ENCODE peak calls at places on chromosomes 1 and 21, in five cellular contexts. One of them, this sample, is unnamed. For H3K36me3 and H3K9me3, the result is how much of the 10 kb centered on the place peaks cover.

GRCh38 chr1:47871799-47872353 is 125.3 kb downstream of the TRABD2B start:
- DNase-seq in aorta: no peak
- DNase-seq in adrenal gland: no peak
- DNase-seq in cardiac muscle cell: peak
- DNase-seq in Peyer's patch: no peak
- DNase-seq in this sample: no peak

GRCh38 chr1:62175568-62176179 is 19.0 kb upstream of the L1TD1 start:
- DNase-seq in aorta: no peak
- DNase-seq in adrenal gland: peak
- DNase-seq in cardiac muscle cell: peak
- DNase-seq in Peyer's patch: no peak
- DNase-seq in this sample: peak

GRCh38 chr1:150464422-150464826 is 22.8 kb upstream of the TARS2 start:
- DNase-seq in aorta: peak
- DNase-seq in cardiac muscle cell: peak
- DNase-seq in Peyer's patch: peak
- DNase-seq in adrenal gland: peak
- DNase-seq in this sample: peak

GRCh38 chr1:234199476-234200127 is 173.7 kb upstream of the COA6 start:
- DNase-seq in aorta: no peak
- DNase-seq in cardiac muscle cell: no peak
- DNase-seq in Peyer's patch: no peak
- DNase-seq in adrenal gland: no peak
- DNase-seq in this sample: no peak

GRCh38 chr1:163173121-163173520 is 29.6 kb downstream of the RGS5 start:
- DNase-seq in cardiac muscle cell: no peak
- DNase-seq in aorta: no peak
- DNase-seq in adrenal gland: no peak
- DNase-seq in Peyer's patch: no peak
- DNase-seq in this sample: no peak

GRCh38 chr1:193185861-193186714 is at the start of gene B3GALT2:
- DNase-seq in cardiac muscle cell: peak
- DNase-seq in adrenal gland: no peak
- DNase-seq in Peyer's patch: no peak
- DNase-seq in aorta: no peak
- DNase-seq in this sample: no peak

GRCh38 chr21:41832230-41833137 is 46.7 kb downstream of the PRDM15 start:
- DNase-seq in adrenal gland: no peak
- DNase-seq in aorta: peak
- DNase-seq in Peyer's patch: no peak
- DNase-seq in cardiac muscle cell: no peak
- DNase-seq in this sample: no peak

GRCh38 chr1:32521165-32521564 is 18.1 kb upstream of the ZBTB8A start:
- DNase-seq in Peyer's patch: no peak
- DNase-seq in adrenal gland: no peak
- DNase-seq in aorta: no peak
- DNase-seq in cardiac muscle cell: no peak
- DNase-seq in this sample: no peak

GRCh38 chr1:204361781-204362180 is 2.1 kb upstream of the PLEKHA6 start:
- DNase-seq in cardiac muscle cell: no peak
- DNase-seq in Peyer's patch: no peak
- DNase-seq in aorta: no peak
- DNase-seq in adrenal gland: no peak
- DNase-seq in this sample: no peak

GRCh38 chr1:118978914-118979701 is 9.0 kb downstream of the TBX15 start:
- DNase-seq in adrenal gland: no peak
- DNase-seq in aorta: no peak
- DNase-seq in Peyer's patch: no peak
- DNase-seq in cardiac muscle cell: no peak
- DNase-seq in this sample: no peak

GRCh38 chr21:37176716-37177115 is 90.4 kb downstream of the VPS26C start:
- DNase-seq in aorta: no peak
- DNase-seq in Peyer's patch: no peak
- DNase-seq in cardiac muscle cell: no peak
- DNase-seq in adrenal gland: no peak
- DNase-seq in this sample: no peak

GRCh38 chr1:201648911-201649775 is 110.2 kb downstream of the NAV1 start:
- DNase-seq in aorta: peak
- DNase-seq in adrenal gland: no peak
- DNase-seq in cardiac muscle cell: peak
- DNase-seq in Peyer's patch: no peak
- DNase-seq in this sample: no peak

GRCh38 chr1:15311886-15312285 is 64.9 kb downstream of the FHAD1 start:
- DNase-seq in aorta: no peak
- DNase-seq in adrenal gland: no peak
- DNase-seq in cardiac muscle cell: no peak
- DNase-seq in Peyer's patch: no peak
- DNase-seq in this sample: no peak

GRCh38 chr1:16026723-16027484 is 5.1 kb downstream of the CLCNKA start:
- DNase-seq in adrenal gland: no peak
- DNase-seq in aorta: no peak
- DNase-seq in cardiac muscle cell: peak
- DNase-seq in Peyer's patch: no peak
- DNase-seq in this sample: peak

GRCh38 chr1:55127827-55128343 is 87.3 kb downstream of the USP24 start:
- DNase-seq in cardiac muscle cell: peak
- DNase-seq in aorta: no peak
- DNase-seq in adrenal gland: no peak
- DNase-seq in Peyer's patch: no peak
- DNase-seq in this sample: no peak

GRCh38 chr1:20322081-20322824 is 31.6 kb downstream of the VWA5B1 start:
- DNase-seq in Peyer's patch: no peak
- DNase-seq in cardiac muscle cell: peak
- DNase-seq in adrenal gland: no peak
- DNase-seq in aorta: no peak
- DNase-seq in this sample: no peak

GRCh38 chr1:211371406-211372105 is 44.9 kb downstream of the TRAF5 start:
- DNase-seq in Peyer's patch: no peak
- DNase-seq in cardiac muscle cell: peak
- DNase-seq in aorta: no peak
- DNase-seq in adrenal gland: no peak
- DNase-seq in this sample: no peak

GRCh38 chr1:62384276-62385005 is 52.4 kb upstream of the USP1 start:
- DNase-seq in aorta: no peak
- DNase-seq in cardiac muscle cell: peak
- DNase-seq in adrenal gland: no peak
- DNase-seq in Peyer's patch: no peak
- DNase-seq in this sample: no peak

GRCh38 chr1:72397786-72398185 is 115.4 kb upstream of the NEGR1 start:
- DNase-seq in cardiac muscle cell: peak
- DNase-seq in Peyer's patch: no peak
- DNase-seq in aorta: no peak
- DNase-seq in adrenal gland: no peak
- DNase-seq in this sample: no peak

GRCh38 chr21:42526379-42526727 is 12.7 kb downstream of the SLC37A1 start:
- DNase-seq in cardiac muscle cell: no peak
- DNase-seq in adrenal gland: peak
- DNase-seq in aorta: no peak
- DNase-seq in Peyer's patch: no peak
- DNase-seq in this sample: no peak

GRCh38 chr1:2344121-2344681 is 47.2 kb downstream of the MORN1 start:
- DNase-seq in Peyer's patch: no peak
- DNase-seq in aorta: peak
- DNase-seq in cardiac muscle cell: no peak
- DNase-seq in adrenal gland: no peak
- DNase-seq in this sample: no peak

GRCh38 chr1:46595127-46595526 is 8.9 kb downstream of the MKNK1 start:
- DNase-seq in adrenal gland: peak
- DNase-seq in Peyer's patch: no peak
- DNase-seq in cardiac muscle cell: no peak
- DNase-seq in aorta: peak
- DNase-seq in this sample: no peak

GRCh38 chr1:46594068-46594467 is 10.0 kb downstream of the MKNK1 start:
- DNase-seq in aorta: no peak
- DNase-seq in cardiac muscle cell: no peak
- DNase-seq in adrenal gland: no peak
- DNase-seq in Peyer's patch: no peak
- DNase-seq in this sample: no peak

GRCh38 chr1:46596036-46596435 is 8.0 kb downstream of the MKNK1 start:
- DNase-seq in cardiac muscle cell: no peak
- DNase-seq in aorta: no peak
- DNase-seq in adrenal gland: no peak
- DNase-seq in Peyer's patch: no peak
- DNase-seq in this sample: no peak

GRCh38 chr1:46589529-46589928 is 14.5 kb downstream of the MKNK1 start:
- DNase-seq in Peyer's patch: no peak
- DNase-seq in aorta: no peak
- DNase-seq in cardiac muscle cell: no peak
- DNase-seq in adrenal gland: no peak
- DNase-seq in this sample: no peak

DNA sequence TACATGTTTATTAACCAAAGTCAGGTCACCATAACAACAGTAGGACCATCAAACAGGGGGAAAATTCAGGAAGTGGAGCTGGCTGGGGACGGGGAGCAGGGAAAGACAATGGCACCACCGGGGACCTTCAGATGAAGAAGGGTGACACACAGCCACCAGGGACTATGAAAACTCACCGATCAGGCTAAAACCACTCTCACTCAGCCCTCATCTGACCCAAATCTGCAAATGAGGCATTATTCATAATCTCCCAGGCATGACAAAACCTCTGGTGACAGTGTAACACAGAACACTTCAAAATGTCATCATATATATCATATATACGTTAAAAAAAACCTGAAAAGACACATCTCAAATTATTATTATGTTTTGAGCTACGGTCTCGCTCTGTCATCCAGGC is 11.2 kb downstream of the MKNK1 start:
- DNase-seq in adrenal gland: no peak
- DNase-seq in Peyer's patch: no peak
- DNase-seq in cardiac muscle cell: no peak
- DNase-seq in aorta: no peak
- DNase-seq in this sample: no peak
- H3K36me3 ChIP-seq in adrenal gland: under half
- H3K36me3 ChIP-seq in Peyer's patch: under half
- H3K36me3 ChIP-seq in cardiac muscle cell: under half
- H3K36me3 ChIP-seq in aorta: under half
- H3K36me3 ChIP-seq in this sample: under half

DNA sequence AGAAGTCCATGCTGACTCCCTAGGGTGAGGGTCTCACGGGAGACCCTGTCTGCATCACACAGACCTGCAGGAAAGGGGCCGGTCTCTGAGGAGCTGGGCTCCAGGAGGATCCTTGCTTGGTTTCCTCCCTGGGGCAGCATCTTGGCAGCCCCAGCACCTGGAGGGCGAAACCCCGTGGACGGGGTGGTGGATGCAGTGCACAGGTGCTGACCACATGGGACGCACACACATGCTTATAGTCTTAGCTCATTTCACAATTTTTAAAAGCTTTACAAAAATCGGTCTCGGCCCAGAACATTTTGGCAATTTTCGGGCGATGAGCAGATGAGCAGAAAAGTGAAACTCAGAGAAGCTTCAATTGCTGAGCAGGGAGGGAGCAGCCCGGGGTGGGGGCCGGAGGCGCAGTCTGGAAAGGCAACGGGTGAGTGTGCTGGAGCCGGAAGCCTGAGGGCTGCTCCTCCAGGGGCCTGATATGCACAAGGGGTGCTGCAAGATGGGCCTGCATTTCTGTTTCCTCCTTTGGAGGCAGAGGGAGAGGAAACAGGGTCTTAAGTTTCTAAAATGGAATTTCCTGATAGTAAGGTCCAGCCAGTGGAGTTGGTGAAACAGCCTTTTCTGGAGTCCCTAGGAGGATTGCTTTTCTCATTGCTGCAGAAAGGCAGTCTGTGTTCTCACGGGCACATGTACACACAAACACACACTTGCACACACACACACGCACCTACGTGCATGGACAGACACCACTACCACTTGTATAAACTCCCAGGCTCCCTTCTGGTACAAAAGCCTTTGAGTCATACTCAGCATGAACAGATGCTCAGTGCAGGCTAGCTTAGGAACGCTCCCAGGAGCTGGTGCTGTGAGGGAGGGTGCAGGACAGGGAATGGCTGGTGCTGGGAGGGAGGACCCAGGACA is 60.7 kb downstream of the SCCPDH start:
- DNase-seq in cardiac muscle cell: peak
- DNase-seq in Peyer's patch: no peak
- DNase-seq in aorta: no peak
- DNase-seq in adrenal gland: no peak
- DNase-seq in this sample: peak
- H3K27ac ChIP-seq in cardiac muscle cell: no peak
- H3K27ac ChIP-seq in Peyer's patch: no peak
- H3K27ac ChIP-seq in aorta: no peak
- H3K27ac ChIP-seq in adrenal gland: no peak
- H3K27ac ChIP-seq in this sample: no peak

GRCh38 chr1:29559055-29559454 is 322.7 kb downstream of the PTPRU start:
- DNase-seq in aorta: no peak
- DNase-seq in cardiac muscle cell: no peak
- DNase-seq in Peyer's patch: no peak
- DNase-seq in adrenal gland: no peak
- DNase-seq in this sample: no peak

GRCh38 chr1:29565490-29565889 is 329.2 kb downstream of the PTPRU start:
- DNase-seq in cardiac muscle cell: no peak
- DNase-seq in Peyer's patch: no peak
- DNase-seq in aorta: no peak
- DNase-seq in adrenal gland: no peak
- DNase-seq in this sample: no peak

GRCh38 chr1:29567257-29567656 is 330.9 kb downstream of the PTPRU start:
- DNase-seq in Peyer's patch: no peak
- DNase-seq in cardiac muscle cell: no peak
- DNase-seq in aorta: no peak
- DNase-seq in adrenal gland: no peak
- DNase-seq in this sample: no peak

GRCh38 chr1:29563092-29563491 is 326.8 kb downstream of the PTPRU start:
- DNase-seq in aorta: no peak
- DNase-seq in cardiac muscle cell: no peak
- DNase-seq in Peyer's patch: no peak
- DNase-seq in adrenal gland: no peak
- DNase-seq in this sample: no peak

DNA sequence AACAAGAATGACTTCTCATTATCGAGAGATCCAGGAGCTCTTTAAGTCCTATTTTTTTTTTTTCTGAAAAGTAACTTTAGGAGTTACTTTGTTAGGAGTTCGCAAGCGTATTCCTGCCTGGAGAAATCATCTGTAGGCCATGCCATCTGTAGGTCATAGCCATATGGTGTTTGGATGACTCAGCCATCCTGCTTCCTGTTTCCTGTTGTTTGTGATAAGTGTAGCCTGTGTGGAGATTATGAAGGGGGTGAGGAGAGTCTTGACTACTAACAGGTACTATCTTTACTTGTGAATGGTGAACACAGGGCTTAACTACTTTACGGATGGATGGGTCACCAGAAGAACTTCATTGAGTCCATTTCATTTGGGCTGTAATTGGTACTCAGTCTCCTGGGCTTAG is 327.2 kb downstream of the PTPRU start:
- DNase-seq in cardiac muscle cell: peak
- DNase-seq in aorta: no peak
- DNase-seq in Peyer's patch: no peak
- DNase-seq in adrenal gland: no peak
- DNase-seq in this sample: no peak
- H3K9me3 ChIP-seq in cardiac muscle cell: under half
- H3K9me3 ChIP-seq in aorta: under half
- H3K9me3 ChIP-seq in Peyer's patch: under half
- H3K9me3 ChIP-seq in adrenal gland: under half
- H3K9me3 ChIP-seq in this sample: under half

DNA sequence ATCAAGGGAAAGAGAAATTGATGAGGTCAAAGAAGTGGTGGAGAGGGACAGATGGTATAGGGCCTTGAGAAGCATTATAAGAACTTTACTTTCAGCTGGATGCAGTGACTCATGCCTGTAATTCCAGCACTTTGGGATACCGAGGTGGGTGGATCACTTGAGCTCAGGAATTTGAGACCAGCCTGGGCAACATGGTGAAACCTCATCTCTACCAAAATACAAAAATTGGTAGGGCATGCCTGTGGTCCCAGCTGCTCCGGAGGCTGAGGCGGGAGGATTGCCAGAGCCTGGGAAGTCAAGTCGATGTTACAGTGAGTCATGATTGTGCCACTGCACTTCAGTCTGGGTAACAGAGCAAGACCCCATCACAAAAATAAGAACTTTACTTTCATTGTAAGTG is 5.7 kb downstream of the TMEM50A start:
- DNase-seq in cardiac muscle cell: peak
- DNase-seq in aorta: peak
- DNase-seq in Peyer's patch: no peak
- DNase-seq in adrenal gland: no peak
- DNase-seq in this sample: no peak
- H3K36me3 ChIP-seq in cardiac muscle cell: under half
- H3K36me3 ChIP-seq in aorta: under half
- H3K36me3 ChIP-seq in Peyer's patch: under half
- H3K36me3 ChIP-seq in adrenal gland: under half
- H3K36me3 ChIP-seq in this sample: under half